ENCODE peak calls at places on chromosomes 1 and 21, in five cellular contexts. K, S, A, F and E are unnamed samples.

GRCh38 chr21:45471229-45472052 is 66.5 kb downstream of the COL18A1 start:
- DNase-seq in F (no peak), A (peak; percentile 96), K (no peak), S (no peak), E (no peak)

GRCh38 chr21:45026066-45026745 is 48.2 kb upstream of the ADARB1 start:
- DNase-seq in S (no peak), A (no peak), F (no peak), K (no peak), E (no peak)

GRCh38 chr1:17027900-17028299 is 16.2 kb upstream of the ATP13A2 start:
- DNase-seq in F (no peak), A (no peak), S (no peak), K (no peak), E (no peak)

GRCh38 chr1:150575518-150576366 is 3.7 kb downstream of the MCL1 start:
- DNase-seq in S (no peak), F (no peak), A (no peak), K (no peak), E (no peak)

GRCh38 chr21:31874817-31875216 is 2.0 kb downstream of the HUNK start:
- DNase-seq in K (peak; percentile 64), A (no peak), F (no peak), S (no peak), E (no peak)

GRCh38 chr21:45578811-45579381 is 36.7 kb upstream of the SLC19A1 start:
- DNase-seq in A (no peak), F (no peak), S (no peak), K (peak; percentile 24), E (no peak)

GRCh38 chr1:239706245-239706892 is 320.0 kb downstream of the CHRM3 start:
- DNase-seq in K (no peak), A (no peak), F (no peak), S (no peak), E (no peak)

GRCh38 chr1:22001409-22001808 is at the start of gene CELA3A:
- DNase-seq in S (no peak), A (no peak), F (no peak), K (no peak), E (no peak)

DNA sequence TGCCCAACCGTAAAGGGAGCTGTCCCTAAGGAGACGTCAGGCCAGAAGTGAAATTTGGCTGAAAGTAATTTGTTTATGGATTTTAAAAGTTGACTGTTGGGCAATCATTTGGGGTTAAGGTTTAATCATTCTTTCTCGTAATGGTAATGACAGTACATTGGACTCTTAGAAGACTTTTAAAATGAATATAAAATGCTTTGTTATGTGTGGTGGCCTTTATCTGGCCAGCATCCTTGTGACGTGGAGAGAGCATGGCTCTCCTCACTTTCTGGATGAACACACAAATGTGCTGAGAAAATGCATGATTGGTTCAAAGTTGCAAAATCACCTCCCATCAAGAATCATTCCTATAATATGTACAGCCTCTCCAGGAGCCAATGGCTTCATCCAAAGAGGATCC is 160.2 kb downstream of the DHRS3 start:
- DNase-seq in K (no peak), S (no peak), A (no peak), F (no peak), E (no peak)
- TF ChIP-seq KDM1A in K (no peak), S (no peak), A (no peak), F (no peak), E (no peak)

DNA sequence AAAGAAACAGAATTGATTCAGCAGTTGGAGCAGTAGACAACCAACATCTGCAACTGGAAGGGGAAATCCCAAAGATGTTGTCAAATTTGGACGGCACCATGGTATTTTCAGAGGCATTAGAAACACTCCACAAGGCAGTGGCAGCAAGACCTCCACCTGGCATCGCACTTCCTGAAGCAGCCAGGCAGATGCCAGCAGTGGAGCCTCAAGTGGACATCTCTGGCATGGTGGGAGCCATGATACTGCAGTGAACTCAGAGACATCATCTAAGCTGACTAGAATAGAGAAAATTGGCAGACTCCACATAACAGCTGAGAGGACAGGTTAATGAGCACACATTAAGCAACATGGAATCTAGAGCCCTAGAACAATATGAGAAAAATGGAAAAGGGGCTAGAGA is 33.9 kb upstream of the RGS8 start:
- DNase-seq in K (no peak), S (no peak), A (no peak), F (no peak), E (no peak)
- TF ChIP-seq CTCF in K (peak; percentile 18), S (no peak), A (no peak), F (peak; percentile 21), E (no peak)

DNA sequence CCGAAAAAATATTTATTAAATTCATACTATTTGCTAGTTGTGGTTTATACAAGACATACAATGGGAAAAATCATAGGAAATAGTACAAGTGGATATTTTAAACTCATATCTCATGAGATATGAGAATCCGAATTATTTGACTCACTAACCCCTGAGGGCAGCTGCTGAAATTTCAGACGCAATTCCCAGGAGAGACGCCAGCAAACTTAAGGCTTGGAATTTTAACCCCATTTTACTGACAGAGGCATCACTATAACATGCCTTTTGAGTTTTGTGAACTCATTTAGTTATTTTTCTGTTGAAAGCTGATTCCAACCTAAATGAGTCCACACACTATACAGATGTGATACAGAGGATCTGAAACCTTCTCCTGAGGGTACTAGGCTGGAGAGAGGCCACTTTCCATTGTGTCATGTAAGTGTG is 5.9 kb upstream of the MROH9 start:
- DNase-seq in K (no peak), F (no peak), S (no peak), A (no peak), E (no peak)
- TF ChIP-seq KDM1A in K (no peak), F (no peak), S (no peak), A (no peak), E (no peak)

DNA sequence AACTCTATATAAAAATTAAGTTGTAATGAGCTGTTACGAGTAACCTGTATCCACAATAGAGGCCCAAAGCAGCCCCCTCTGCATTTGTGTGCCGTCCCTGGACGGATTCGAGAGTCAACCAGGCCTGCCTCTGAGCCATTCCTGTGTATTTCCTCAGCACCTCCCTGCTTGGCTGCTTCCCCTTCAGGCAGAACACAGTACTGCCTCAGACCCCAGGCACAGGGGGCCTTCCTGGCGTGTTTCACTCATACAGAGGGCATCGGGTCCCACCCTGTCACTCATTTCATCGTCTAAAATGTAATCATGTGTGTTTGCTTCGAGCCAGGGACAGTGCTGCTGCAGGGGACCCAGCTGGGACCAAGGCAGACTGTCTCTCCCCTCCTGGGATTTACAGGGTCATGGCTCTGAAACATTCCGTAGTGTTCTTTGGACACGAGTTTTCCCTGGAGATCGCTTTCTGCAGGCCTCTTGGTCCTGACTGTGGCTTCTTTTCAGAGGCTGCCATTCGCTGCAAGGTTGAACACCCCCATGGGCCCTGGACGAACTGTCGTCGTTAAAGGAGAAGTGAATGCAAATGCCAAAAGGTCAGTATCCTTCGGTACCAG is 19.4 kb downstream of the LGALS8 start:
- DNase-seq in F (no peak), S (no peak), K (peak; percentile 52), A (no peak), E (no peak)
- TF ChIP-seq CTCF in F (peak; percentile 17), S (no peak), K (peak; percentile 65), A (no peak), E (no peak)